ENCODE peak calls at places on chromosomes 3 and 15, in five cellular contexts. One of them, this sample, is unnamed.

GRCh38 chr3:82610236-82610635 is 848.8 kb upstream of the GBE1 start:
- DNase-seq in tibial artery: no peak
- DNase-seq in IMR-90: no peak
- DNase-seq in HL-60: no peak
- DNase-seq in upper lobe of left lung: no peak
- DNase-seq in this sample: no peak

GRCh38 chr3:136276049-136276755 is 26.1 kb downstream of the PCCB start:
- DNase-seq in HL-60: no peak
- DNase-seq in tibial artery: no peak
- DNase-seq in IMR-90: no peak
- DNase-seq in upper lobe of left lung: no peak
- DNase-seq in this sample: no peak

GRCh38 chr3:15339786-15340215 is 7.4 kb upstream of the SH3BP5 start:
- DNase-seq in tibial artery: no peak
- DNase-seq in upper lobe of left lung: no peak
- DNase-seq in HL-60: peak
- DNase-seq in IMR-90: peak
- DNase-seq in this sample: no peak

GRCh38 chr3:28291577-28291976 is 50.2 kb downstream of the CMC1 start:
- DNase-seq in HL-60: no peak
- DNase-seq in upper lobe of left lung: no peak
- DNase-seq in tibial artery: no peak
- DNase-seq in IMR-90: no peak
- DNase-seq in this sample: no peak

GRCh38 chr15:71386448-71387236 is 271.4 kb downstream of the THSD4 start:
- DNase-seq in upper lobe of left lung: no peak
- DNase-seq in tibial artery: no peak
- DNase-seq in HL-60: no peak
- DNase-seq in IMR-90: peak
- DNase-seq in this sample: no peak

GRCh38 chr15:23514492-23514891 is 51.0 kb upstream of the MKRN3 start:
- DNase-seq in IMR-90: no peak
- DNase-seq in HL-60: no peak
- DNase-seq in tibial artery: no peak
- DNase-seq in upper lobe of left lung: no peak
- DNase-seq in this sample: no peak

GRCh38 chr3:63927623-63928280 is 15.6 kb upstream of the SCAANT1 start:
- DNase-seq in HL-60: no peak
- DNase-seq in IMR-90: peak
- DNase-seq in tibial artery: no peak
- DNase-seq in upper lobe of left lung: no peak
- DNase-seq in this sample: no peak

GRCh38 chr15:43928152-43928551 is 101.3 kb downstream of the WDR76 start:
- DNase-seq in tibial artery: no peak
- DNase-seq in IMR-90: no peak
- DNase-seq in upper lobe of left lung: no peak
- DNase-seq in HL-60: no peak
- DNase-seq in this sample: no peak

GRCh38 chr3:40387001-40387894 is at the start of gene ENTPD3:
- DNase-seq in upper lobe of left lung: peak
- DNase-seq in IMR-90: no peak
- DNase-seq in tibial artery: no peak
- DNase-seq in HL-60: no peak
- DNase-seq in this sample: no peak

GRCh38 chr3:108089544-108089943 is 1.3 kb downstream of the CD47 start:
- DNase-seq in HL-60: no peak
- DNase-seq in upper lobe of left lung: no peak
- DNase-seq in tibial artery: no peak
- DNase-seq in IMR-90: no peak
- DNase-seq in this sample: no peak

GRCh38 chr3:10574101-10574615 is 68.8 kb upstream of the ATP2B2 start:
- DNase-seq in upper lobe of left lung: no peak
- DNase-seq in tibial artery: no peak
- DNase-seq in HL-60: no peak
- DNase-seq in IMR-90: no peak
- DNase-seq in this sample: no peak
- H3K27ac ChIP-seq in upper lobe of left lung: no peak
- H3K27ac ChIP-seq in tibial artery: no peak
- H3K27ac ChIP-seq in HL-60: no peak
- H3K27ac ChIP-seq in IMR-90: no peak
- H3K27ac ChIP-seq in this sample: no peak

DNA sequence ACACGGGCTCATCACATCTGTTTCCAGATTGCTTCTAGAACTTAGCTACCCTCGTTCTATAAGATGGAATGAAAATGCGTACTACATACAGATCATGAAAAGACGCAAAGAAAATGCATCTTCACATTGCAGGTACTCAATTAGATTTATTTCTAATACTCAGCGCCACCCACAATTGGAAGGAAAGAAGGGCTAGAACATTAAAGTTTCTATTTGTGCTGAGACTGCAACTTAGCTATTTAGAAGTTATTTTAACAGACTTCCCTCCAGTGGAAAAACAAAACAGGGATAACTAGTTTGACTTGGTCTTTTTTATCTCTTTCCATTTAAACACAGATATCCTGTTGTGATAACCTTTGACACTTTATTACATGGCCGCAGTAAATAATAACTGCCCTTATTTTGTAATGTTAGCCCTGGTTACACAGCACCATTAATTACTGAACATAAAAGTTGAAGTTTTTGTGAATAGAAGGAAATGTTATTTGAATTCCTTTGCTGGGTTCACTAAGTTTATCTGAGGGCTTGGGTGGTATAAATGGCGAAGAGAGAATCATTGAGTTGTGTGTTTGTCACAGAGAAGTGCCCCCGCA is 86.9 kb upstream of the SLC25A26 start:
- DNase-seq in HL-60: no peak
- DNase-seq in tibial artery: no peak
- DNase-seq in IMR-90: no peak
- DNase-seq in upper lobe of left lung: no peak
- DNase-seq in this sample: no peak
- H3K27ac ChIP-seq in HL-60: no peak
- H3K27ac ChIP-seq in tibial artery: no peak
- H3K27ac ChIP-seq in IMR-90: no peak
- H3K27ac ChIP-seq in upper lobe of left lung: no peak
- H3K27ac ChIP-seq in this sample: no peak

GRCh38 chr15:90902656-90902995 is 476 bp upstream of the MAN2A2 start:
- DNase-seq in upper lobe of left lung: no peak
- DNase-seq in IMR-90: no peak
- DNase-seq in tibial artery: no peak
- DNase-seq in HL-60: no peak
- DNase-seq in this sample: no peak
- H3K27ac ChIP-seq in upper lobe of left lung: peak
- H3K27ac ChIP-seq in IMR-90: no peak
- H3K27ac ChIP-seq in tibial artery: peak
- H3K27ac ChIP-seq in HL-60: peak
- H3K27ac ChIP-seq in this sample: peak

DNA sequence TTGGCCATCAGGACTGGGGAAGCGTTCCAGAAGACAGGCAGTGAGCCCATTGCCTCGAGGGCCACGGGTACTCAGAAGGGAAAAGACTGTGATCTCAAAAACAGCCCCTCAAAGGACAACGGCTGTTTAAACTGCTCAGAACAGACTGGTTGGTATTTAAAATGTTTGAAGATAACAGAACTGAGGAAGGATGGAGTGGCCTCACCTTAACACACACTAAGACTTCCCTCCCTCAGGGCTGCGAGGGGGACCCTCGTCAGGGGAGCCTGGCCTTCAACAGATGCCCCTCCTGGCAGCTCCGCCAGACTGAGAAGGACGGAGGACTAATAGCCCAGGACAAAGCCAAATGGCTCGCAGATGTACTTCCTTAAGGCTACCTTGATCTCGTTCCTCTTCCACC is 2.6 kb downstream of the STIMATE start:
- DNase-seq in tibial artery: no peak
- DNase-seq in IMR-90: no peak
- DNase-seq in upper lobe of left lung: no peak
- DNase-seq in HL-60: no peak
- DNase-seq in this sample: no peak
- H3K27ac ChIP-seq in tibial artery: peak
- H3K27ac ChIP-seq in IMR-90: no peak
- H3K27ac ChIP-seq in upper lobe of left lung: no peak
- H3K27ac ChIP-seq in HL-60: no peak
- H3K27ac ChIP-seq in this sample: no peak

GRCh38 chr15:42139596-42139995 is 16.8 kb downstream of the PLA2G4F start:
- DNase-seq in IMR-90: no peak
- DNase-seq in upper lobe of left lung: no peak
- DNase-seq in tibial artery: peak
- DNase-seq in HL-60: no peak
- DNase-seq in this sample: no peak
- H3K27ac ChIP-seq in IMR-90: no peak
- H3K27ac ChIP-seq in upper lobe of left lung: no peak
- H3K27ac ChIP-seq in tibial artery: no peak
- H3K27ac ChIP-seq in HL-60: no peak
- H3K27ac ChIP-seq in this sample: no peak

GRCh38 chr3:115659861-115660260 is 36.6 kb downstream of the GAP43 start:
- DNase-seq in tibial artery: no peak
- DNase-seq in upper lobe of left lung: no peak
- DNase-seq in HL-60: no peak
- DNase-seq in IMR-90: peak
- DNase-seq in this sample: no peak
- H3K27ac ChIP-seq in tibial artery: peak
- H3K27ac ChIP-seq in upper lobe of left lung: peak
- H3K27ac ChIP-seq in HL-60: no peak
- H3K27ac ChIP-seq in IMR-90: peak
- H3K27ac ChIP-seq in this sample: no peak

DNA sequence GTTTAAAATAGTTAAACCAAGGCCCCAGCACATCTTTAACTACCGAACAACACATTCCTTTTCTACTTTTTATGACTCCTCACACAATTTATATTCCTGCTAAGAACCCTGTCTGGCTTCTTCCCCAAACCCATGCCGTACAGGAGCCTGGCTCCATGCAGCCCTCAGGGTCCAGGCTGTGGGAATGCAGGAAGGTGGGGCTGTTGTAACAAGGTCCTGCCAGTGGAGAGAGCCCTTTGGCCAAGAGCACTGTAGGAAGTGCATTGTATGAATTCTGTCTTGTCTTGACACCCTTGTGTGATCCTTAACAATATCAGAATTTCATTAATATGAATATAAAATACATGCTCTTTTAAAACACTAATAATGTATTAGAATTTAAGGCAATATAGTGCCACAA is 563.8 kb downstream of the TBL1XR1 start:
- DNase-seq in HL-60: no peak
- DNase-seq in upper lobe of left lung: no peak
- DNase-seq in IMR-90: no peak
- DNase-seq in tibial artery: no peak
- DNase-seq in this sample: peak
- H3K27ac ChIP-seq in HL-60: no peak
- H3K27ac ChIP-seq in upper lobe of left lung: no peak
- H3K27ac ChIP-seq in IMR-90: no peak
- H3K27ac ChIP-seq in tibial artery: no peak
- H3K27ac ChIP-seq in this sample: no peak

DNA sequence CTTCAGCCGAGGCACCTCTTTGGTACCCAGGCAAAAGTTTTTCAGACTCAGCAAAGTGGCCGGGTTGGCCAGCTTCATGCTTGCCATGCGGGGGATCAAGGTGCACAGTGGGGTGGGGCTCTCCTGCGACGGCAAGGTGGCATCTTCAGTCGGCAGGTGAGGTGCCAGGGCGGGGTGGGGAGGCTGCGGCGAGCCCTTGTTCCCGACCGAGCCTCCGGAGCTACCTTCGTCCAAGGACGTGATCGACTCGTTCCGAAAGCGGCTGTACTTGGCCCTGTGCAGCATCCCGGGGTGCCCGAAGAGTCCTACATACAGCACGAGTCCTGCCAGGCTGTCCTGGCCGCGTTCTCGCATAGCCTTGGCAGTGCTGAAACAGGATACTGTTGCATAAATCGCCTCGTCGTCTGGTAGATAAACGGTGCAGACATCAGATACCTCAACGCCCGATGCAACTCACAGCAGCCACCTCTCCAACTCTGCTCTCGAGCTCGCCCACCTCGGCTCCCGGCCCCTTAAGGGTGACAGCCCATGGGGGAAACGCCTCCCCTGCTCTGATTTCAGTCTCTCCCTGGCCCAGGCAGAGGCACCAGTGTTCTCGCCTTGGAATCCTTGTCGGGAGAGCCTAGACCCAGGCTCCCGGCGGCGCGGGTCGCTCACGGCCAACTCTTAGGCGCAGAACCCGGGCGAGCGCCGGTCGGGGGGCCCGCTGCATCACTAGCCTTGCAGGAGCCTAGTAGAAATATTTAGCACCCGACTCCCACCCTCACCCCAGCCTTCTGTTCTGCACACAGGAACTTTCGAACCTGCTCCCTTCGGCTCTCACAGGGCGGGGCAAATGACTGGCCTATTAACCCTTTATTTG is 826 bp downstream of the SHC4 start:
- DNase-seq in upper lobe of left lung: no peak
- DNase-seq in tibial artery: peak
- DNase-seq in IMR-90: peak
- DNase-seq in HL-60: no peak
- DNase-seq in this sample: peak
- H3K27ac ChIP-seq in upper lobe of left lung: no peak
- H3K27ac ChIP-seq in tibial artery: peak
- H3K27ac ChIP-seq in IMR-90: peak
- H3K27ac ChIP-seq in HL-60: no peak
- H3K27ac ChIP-seq in this sample: peak

DNA sequence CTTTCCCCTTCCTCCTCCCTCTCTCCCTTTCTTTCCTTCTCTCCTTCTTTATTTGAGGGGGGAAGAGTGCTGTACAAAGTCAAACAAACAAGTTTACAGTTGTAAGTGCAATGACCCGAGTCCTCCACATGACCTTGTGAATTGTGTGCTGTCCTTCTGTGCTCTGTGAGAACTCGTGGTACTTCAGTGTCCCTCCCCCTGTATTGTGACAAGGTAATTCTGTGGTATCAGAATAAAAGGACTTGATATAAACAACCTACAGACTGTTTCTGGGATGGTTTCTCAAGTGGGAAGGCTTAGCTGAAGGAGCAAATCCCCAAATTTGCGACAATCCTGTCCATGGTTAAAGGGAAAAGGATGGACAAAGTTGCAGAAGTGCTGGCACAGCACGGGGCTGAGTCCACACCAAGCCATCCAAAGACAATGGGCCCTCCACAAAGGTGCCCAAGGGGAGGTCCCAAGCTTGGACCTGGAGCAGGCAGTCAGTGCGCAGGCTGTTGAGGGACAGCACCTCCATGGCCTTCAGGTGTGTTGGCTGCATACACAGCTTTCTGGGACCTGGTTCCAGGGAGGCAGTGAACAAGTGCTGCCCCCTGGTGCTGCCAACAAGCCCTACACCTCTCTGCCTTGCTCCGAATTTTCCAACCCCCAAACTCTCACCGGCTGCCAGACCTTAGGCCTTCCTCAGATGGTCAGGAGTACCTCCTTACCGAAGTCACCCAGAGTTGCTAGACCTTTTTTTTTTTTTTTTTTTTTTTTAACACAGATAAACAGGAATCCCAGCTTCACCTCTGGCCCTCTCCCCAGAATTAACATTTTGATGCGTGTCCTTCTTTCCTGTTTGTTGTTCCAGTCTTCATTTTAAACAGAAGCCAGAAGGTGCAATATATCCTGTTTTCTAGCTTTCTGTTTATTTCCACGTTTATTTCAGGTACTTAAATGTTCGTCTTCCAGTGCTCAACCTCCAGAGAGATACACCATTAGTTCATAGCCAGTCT is 2.6 kb upstream of the APEH start:
- DNase-seq in IMR-90: peak
- DNase-seq in tibial artery: no peak
- DNase-seq in upper lobe of left lung: peak
- DNase-seq in HL-60: peak
- DNase-seq in this sample: no peak
- H3K27ac ChIP-seq in IMR-90: no peak
- H3K27ac ChIP-seq in tibial artery: no peak
- H3K27ac ChIP-seq in upper lobe of left lung: no peak
- H3K27ac ChIP-seq in HL-60: no peak
- H3K27ac ChIP-seq in this sample: no peak

This sample was measured in substantia nigra.